ENCODE peak calls at places on chromosomes 16 and 17, in nine cellular contexts. One of them, this sample, is unnamed.

GRCh38 chr16:89115216-89115949 is 21.7 kb downstream of the ACSF3 start:
- DNase-seq in breast epithelium: no peak
- DNase-seq in suprapubic skin: no peak
- DNase-seq in GM23248: no peak
- DNase-seq in left ventricle myocardium inferior: peak; percentile 71
- DNase-seq in BE2C: no peak
- DNase-seq in uterus: no peak
- DNase-seq in cardiac muscle cell: no peak
- DNase-seq in mucosa of descending colon: peak; percentile 94
- DNase-seq in this sample: peak; percentile 90

GRCh38 chr16:11107781-11108465 is 148.1 kb downstream of the SOCS1 start:
- DNase-seq in breast epithelium: no peak
- DNase-seq in suprapubic skin: no peak
- DNase-seq in GM23248: peak; percentile 63
- DNase-seq in left ventricle myocardium inferior: no peak
- DNase-seq in BE2C: no peak
- DNase-seq in uterus: no peak
- DNase-seq in cardiac muscle cell: no peak
- DNase-seq in mucosa of descending colon: no peak
- DNase-seq in this sample: no peak

GRCh38 chr16:88202207-88202745 is 180.5 kb upstream of the ZNF469 start:
- DNase-seq in breast epithelium: peak; percentile 35
- DNase-seq in suprapubic skin: peak; percentile 73
- DNase-seq in GM23248: no peak
- DNase-seq in left ventricle myocardium inferior: no peak
- DNase-seq in BE2C: no peak
- DNase-seq in uterus: no peak
- DNase-seq in cardiac muscle cell: no peak
- DNase-seq in mucosa of descending colon: no peak
- DNase-seq in this sample: no peak

GRCh38 chr17:37813753-37814152 is 68.9 kb upstream of the HNF1B start:
- DNase-seq in breast epithelium: no peak
- DNase-seq in suprapubic skin: no peak
- DNase-seq in GM23248: peak; percentile 56
- DNase-seq in left ventricle myocardium inferior: no peak
- DNase-seq in BE2C: no peak
- DNase-seq in uterus: no peak
- DNase-seq in cardiac muscle cell: no peak
- DNase-seq in mucosa of descending colon: no peak
- DNase-seq in this sample: no peak

GRCh38 chr16:67580202-67580601 is 17.9 kb downstream of the CTCF start:
- DNase-seq in breast epithelium: no peak
- DNase-seq in suprapubic skin: no peak
- DNase-seq in GM23248: no peak
- DNase-seq in left ventricle myocardium inferior: no peak
- DNase-seq in BE2C: no peak
- DNase-seq in uterus: no peak
- DNase-seq in cardiac muscle cell: no peak
- DNase-seq in mucosa of descending colon: no peak
- DNase-seq in this sample: no peak

GRCh38 chr16:86087011-86087453 is 188.1 kb downstream of the IRF8 start:
- DNase-seq in breast epithelium: peak; percentile 47
- DNase-seq in suprapubic skin: peak; percentile 71
- DNase-seq in GM23248: no peak
- DNase-seq in left ventricle myocardium inferior: no peak
- DNase-seq in BE2C: no peak
- DNase-seq in uterus: no peak
- DNase-seq in cardiac muscle cell: no peak
- DNase-seq in mucosa of descending colon: no peak
- DNase-seq in this sample: no peak

GRCh38 chr16:86653289-86654006 is 75.1 kb downstream of the FOXL1 start:
- DNase-seq in breast epithelium: no peak
- DNase-seq in suprapubic skin: no peak
- DNase-seq in GM23248: peak; percentile 91
- DNase-seq in left ventricle myocardium inferior: no peak
- DNase-seq in BE2C: no peak
- DNase-seq in uterus: no peak
- DNase-seq in cardiac muscle cell: no peak
- DNase-seq in mucosa of descending colon: no peak
- DNase-seq in this sample: no peak

GRCh38 chr17:61669522-61669921 is 78.5 kb upstream of the NACA2 start:
- DNase-seq in breast epithelium: no peak
- DNase-seq in suprapubic skin: no peak
- DNase-seq in GM23248: no peak
- DNase-seq in left ventricle myocardium inferior: no peak
- DNase-seq in BE2C: no peak
- DNase-seq in uterus: no peak
- DNase-seq in cardiac muscle cell: no peak
- DNase-seq in mucosa of descending colon: no peak
- DNase-seq in this sample: no peak

GRCh38 chr16:55502801-55503366 is 6.0 kb upstream of the LPCAT2 start:
- DNase-seq in breast epithelium: peak; percentile 67
- DNase-seq in suprapubic skin: no peak
- DNase-seq in GM23248: peak; percentile 40
- DNase-seq in left ventricle myocardium inferior: peak; percentile 93
- DNase-seq in BE2C: peak; percentile 96
- DNase-seq in uterus: peak; percentile 97
- DNase-seq in cardiac muscle cell: peak; percentile 78
- DNase-seq in mucosa of descending colon: peak; percentile 93
- DNase-seq in this sample: peak; percentile 63

GRCh38 chr16:78925071-78925714 is 675.3 kb downstream of the MAF start:
- DNase-seq in breast epithelium: no peak
- DNase-seq in suprapubic skin: no peak
- DNase-seq in GM23248: peak; percentile 23
- DNase-seq in left ventricle myocardium inferior: peak; percentile 19
- DNase-seq in BE2C: no peak
- DNase-seq in uterus: no peak
- DNase-seq in cardiac muscle cell: peak; percentile 23
- DNase-seq in mucosa of descending colon: no peak
- DNase-seq in this sample: peak; percentile 45

GRCh38 chr16:86664518-86665318 is 86.4 kb downstream of the FOXL1 start:
- DNase-seq in breast epithelium: no peak
- DNase-seq in suprapubic skin: peak; percentile 72
- DNase-seq in GM23248: peak; percentile 96
- DNase-seq in left ventricle myocardium inferior: no peak
- DNase-seq in BE2C: no peak
- DNase-seq in uterus: no peak
- DNase-seq in cardiac muscle cell: no peak
- DNase-seq in mucosa of descending colon: no peak
- DNase-seq in this sample: no peak

GRCh38 chr17:17467720-17468119 is 9.1 kb upstream of the MED9 start:
- DNase-seq in breast epithelium: no peak
- DNase-seq in suprapubic skin: no peak
- DNase-seq in GM23248: peak; percentile 36
- DNase-seq in left ventricle myocardium inferior: no peak
- DNase-seq in BE2C: no peak
- DNase-seq in uterus: no peak
- DNase-seq in cardiac muscle cell: no peak
- DNase-seq in mucosa of descending colon: no peak
- DNase-seq in this sample: no peak

GRCh38 chr17:4241535-4241934 is 22.2 kb downstream of the ANKFY1 start:
- DNase-seq in breast epithelium: no peak
- DNase-seq in suprapubic skin: no peak
- DNase-seq in GM23248: no peak
- DNase-seq in left ventricle myocardium inferior: no peak
- DNase-seq in BE2C: no peak
- DNase-seq in uterus: no peak
- DNase-seq in cardiac muscle cell: no peak
- DNase-seq in mucosa of descending colon: no peak
- DNase-seq in this sample: no peak

GRCh38 chr16:69408451-69408850 is 16.0 kb upstream of the CYB5B start:
- DNase-seq in breast epithelium: no peak
- DNase-seq in suprapubic skin: no peak
- DNase-seq in GM23248: no peak
- DNase-seq in left ventricle myocardium inferior: no peak
- DNase-seq in BE2C: no peak
- DNase-seq in uterus: peak; percentile 63
- DNase-seq in cardiac muscle cell: no peak
- DNase-seq in mucosa of descending colon: peak; percentile 73
- DNase-seq in this sample: no peak

GRCh38 chr17:47694018-47694817 is at the start of gene TBKBP1:
- DNase-seq in breast epithelium: no peak
- DNase-seq in suprapubic skin: no peak
- DNase-seq in GM23248: peak; percentile 57
- DNase-seq in left ventricle myocardium inferior: peak; percentile 47
- DNase-seq in BE2C: peak; percentile 82
- DNase-seq in uterus: peak; percentile 47
- DNase-seq in cardiac muscle cell: peak; percentile 92
- DNase-seq in mucosa of descending colon: peak; percentile 74
- DNase-seq in this sample: peak; percentile 43

GRCh38 chr16:28192811-28193529 is 18.8 kb downstream of the XPO6 start:
- DNase-seq in breast epithelium: no peak
- DNase-seq in suprapubic skin: no peak
- DNase-seq in GM23248: no peak
- DNase-seq in left ventricle myocardium inferior: no peak
- DNase-seq in BE2C: no peak
- DNase-seq in uterus: no peak
- DNase-seq in cardiac muscle cell: no peak
- DNase-seq in mucosa of descending colon: peak; percentile 80
- DNase-seq in this sample: no peak

GRCh38 chr16:68658258-68658973 is 13.3 kb downstream of the CDH3 start:
- DNase-seq in breast epithelium: no peak
- DNase-seq in suprapubic skin: no peak
- DNase-seq in GM23248: peak; percentile 90
- DNase-seq in left ventricle myocardium inferior: no peak
- DNase-seq in BE2C: no peak
- DNase-seq in uterus: no peak
- DNase-seq in cardiac muscle cell: peak; percentile 32
- DNase-seq in mucosa of descending colon: no peak
- DNase-seq in this sample: no peak

GRCh38 chr17:59221159-59221847 is 992 bp downstream of the GDPD1 start:
- DNase-seq in breast epithelium: no peak
- DNase-seq in suprapubic skin: no peak
- DNase-seq in GM23248: peak; percentile 15
- DNase-seq in left ventricle myocardium inferior: no peak
- DNase-seq in BE2C: peak; percentile 45
- DNase-seq in uterus: no peak
- DNase-seq in cardiac muscle cell: no peak
- DNase-seq in mucosa of descending colon: peak; percentile 58
- DNase-seq in this sample: peak; percentile 77

GRCh38 chr16:80946481-80946880 is 60.2 kb downstream of the CMC2 start:
- DNase-seq in breast epithelium: no peak
- DNase-seq in suprapubic skin: no peak
- DNase-seq in GM23248: no peak
- DNase-seq in left ventricle myocardium inferior: no peak
- DNase-seq in BE2C: no peak
- DNase-seq in uterus: no peak
- DNase-seq in cardiac muscle cell: no peak
- DNase-seq in mucosa of descending colon: no peak
- DNase-seq in this sample: no peak

GRCh38 chr17:39781814-39782213 is 44.1 kb downstream of the GRB7 start:
- DNase-seq in breast epithelium: no peak
- DNase-seq in suprapubic skin: no peak
- DNase-seq in GM23248: no peak
- DNase-seq in left ventricle myocardium inferior: no peak
- DNase-seq in BE2C: no peak
- DNase-seq in uterus: no peak
- DNase-seq in cardiac muscle cell: no peak
- DNase-seq in mucosa of descending colon: no peak
- DNase-seq in this sample: no peak
- H3K4me1 ChIP-seq in breast epithelium: no peaks in the 10 kb centered on the region
- H3K4me1 ChIP-seq in suprapubic skin: peaks cover 15% of the 10 kb centered on the region
- H3K4me1 ChIP-seq in GM23248: no peaks in the 10 kb centered on the region
- H3K4me1 ChIP-seq in left ventricle myocardium inferior: peaks cover 4% of the 10 kb centered on the region
- H3K4me1 ChIP-seq in BE2C: no peaks in the 10 kb centered on the region
- H3K4me1 ChIP-seq in uterus: no peaks in the 10 kb centered on the region
- H3K4me1 ChIP-seq in cardiac muscle cell: no peaks in the 10 kb centered on the region
- H3K4me1 ChIP-seq in mucosa of descending colon: no peaks in the 10 kb centered on the region
- H3K4me1 ChIP-seq in this sample: peaks cover 20% of the 10 kb centered on the region

DNA sequence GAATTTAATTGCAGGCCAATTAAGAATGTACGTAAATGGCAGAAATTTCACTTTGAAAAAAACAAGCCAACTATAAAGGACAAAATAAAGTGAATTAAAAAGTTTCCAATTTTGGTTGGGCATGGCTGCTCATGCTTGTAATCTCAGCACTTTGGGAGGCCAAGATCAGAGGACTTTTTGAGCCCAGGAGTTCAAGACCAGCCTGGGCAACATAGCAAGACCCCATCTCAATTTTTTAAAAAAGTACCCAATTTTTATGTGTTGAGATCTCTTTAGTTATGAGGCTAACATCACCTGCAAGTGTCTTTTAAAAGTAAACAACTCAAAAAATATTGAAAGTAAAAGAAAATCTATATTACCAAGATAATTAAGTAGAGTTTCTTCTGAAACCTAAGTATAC is 25.9 kb downstream of the GNA13 start:
- DNase-seq in breast epithelium: no peak
- DNase-seq in suprapubic skin: no peak
- DNase-seq in GM23248: no peak
- DNase-seq in left ventricle myocardium inferior: no peak
- DNase-seq in BE2C: no peak
- DNase-seq in uterus: no peak
- DNase-seq in cardiac muscle cell: no peak
- DNase-seq in mucosa of descending colon: no peak
- DNase-seq in this sample: no peak
- H3K4me1 ChIP-seq in breast epithelium: no peaks in the 10 kb centered on the region
- H3K4me1 ChIP-seq in suprapubic skin: peaks cover 42% of the 10 kb centered on the region
- H3K4me1 ChIP-seq in GM23248: peaks cover 8% of the 10 kb centered on the region
- H3K4me1 ChIP-seq in left ventricle myocardium inferior: peaks cover 68% of the 10 kb centered on the region
- H3K4me1 ChIP-seq in BE2C: no peaks in the 10 kb centered on the region
- H3K4me1 ChIP-seq in uterus: no peaks in the 10 kb centered on the region
- H3K4me1 ChIP-seq in cardiac muscle cell: peaks cover 4% of the 10 kb centered on the region
- H3K4me1 ChIP-seq in mucosa of descending colon: peaks cover 10% of the 10 kb centered on the region
- H3K4me1 ChIP-seq in this sample: peaks cover 78% of the 10 kb centered on the region

GRCh38 chr17:80858301-80859003 is 133.2 kb upstream of the CHMP6 start:
- DNase-seq in breast epithelium: no peak
- DNase-seq in suprapubic skin: no peak
- DNase-seq in GM23248: no peak
- DNase-seq in left ventricle myocardium inferior: no peak
- DNase-seq in BE2C: no peak
- DNase-seq in uterus: no peak
- DNase-seq in cardiac muscle cell: no peak
- DNase-seq in mucosa of descending colon: peak; percentile 36
- DNase-seq in this sample: peak; percentile 68
- H3K4me1 ChIP-seq in breast epithelium: no peaks in the 10 kb centered on the region
- H3K4me1 ChIP-seq in suprapubic skin: peaks cover 28% of the 10 kb centered on the region
- H3K4me1 ChIP-seq in GM23248: peaks cover 41% of the 10 kb centered on the region
- H3K4me1 ChIP-seq in left ventricle myocardium inferior: peaks cover 22% of the 10 kb centered on the region
- H3K4me1 ChIP-seq in BE2C: peaks cover 44% of the 10 kb centered on the region
- H3K4me1 ChIP-seq in uterus: no peaks in the 10 kb centered on the region
- H3K4me1 ChIP-seq in cardiac muscle cell: no peaks in the 10 kb centered on the region
- H3K4me1 ChIP-seq in mucosa of descending colon: peaks cover 7% of the 10 kb centered on the region
- H3K4me1 ChIP-seq in this sample: peaks cover 8% of the 10 kb centered on the region

GRCh38 chr17:78774956-78775571 is 7.0 kb downstream of the CYTH1 start:
- DNase-seq in breast epithelium: no peak
- DNase-seq in suprapubic skin: no peak
- DNase-seq in GM23248: no peak
- DNase-seq in left ventricle myocardium inferior: no peak
- DNase-seq in BE2C: no peak
- DNase-seq in uterus: no peak
- DNase-seq in cardiac muscle cell: no peak
- DNase-seq in mucosa of descending colon: peak; percentile 70
- DNase-seq in this sample: no peak
- H3K4me1 ChIP-seq in breast epithelium: no peaks in the 10 kb centered on the region
- H3K4me1 ChIP-seq in suprapubic skin: peaks cover 39% of the 10 kb centered on the region
- H3K4me1 ChIP-seq in GM23248: peaks cover 20% of the 10 kb centered on the region
- H3K4me1 ChIP-seq in left ventricle myocardium inferior: peaks cover 50% of the 10 kb centered on the region
- H3K4me1 ChIP-seq in BE2C: no peaks in the 10 kb centered on the region
- H3K4me1 ChIP-seq in uterus: no peaks in the 10 kb centered on the region
- H3K4me1 ChIP-seq in cardiac muscle cell: peaks cover 8% of the 10 kb centered on the region
- H3K4me1 ChIP-seq in mucosa of descending colon: peaks cover 5% of the 10 kb centered on the region
- H3K4me1 ChIP-seq in this sample: peaks cover 49% of the 10 kb centered on the region

This sample was measured in upper lobe of left lung.